ENCODE peak calls at places on chromosomes 16 and 17, in eight cellular contexts. One of them, this sample, is unnamed.

GRCh38 chr17:72422505-72423285 is 301.9 kb downstream of the SOX9 start:
- DNase-seq in uterus: no peak
- DNase-seq in CD8-positive, alpha-beta T cell: no peak
- DNase-seq in WERI-Rb-1: no peak
- DNase-seq in NCI-H460: peak
- DNase-seq in substantia nigra: no peak
- DNase-seq in activated naive CD4-positive, alpha-beta T cell: no peak
- DNase-seq in activated T-helper 9 cell treated with anti-CD3 and anti-CD28 coated beads, Interleukin-2, amount 50 U/mL, for 16 hours: no peak
- DNase-seq in this sample: peak

GRCh38 chr17:38943607-38944006 is 18.2 kb downstream of the LASP1NB start:
- DNase-seq in uterus: no peak
- DNase-seq in CD8-positive, alpha-beta T cell: no peak
- DNase-seq in WERI-Rb-1: no peak
- DNase-seq in NCI-H460: no peak
- DNase-seq in substantia nigra: no peak
- DNase-seq in activated naive CD4-positive, alpha-beta T cell: no peak
- DNase-seq in activated T-helper 9 cell treated with anti-CD3 and anti-CD28 coated beads, Interleukin-2, amount 50 U/mL, for 16 hours: no peak
- DNase-seq in this sample: no peak

GRCh38 chr17:55416000-55416399 is 5.6 kb downstream of the MMD start:
- DNase-seq in uterus: no peak
- DNase-seq in CD8-positive, alpha-beta T cell: no peak
- DNase-seq in WERI-Rb-1: no peak
- DNase-seq in NCI-H460: no peak
- DNase-seq in substantia nigra: no peak
- DNase-seq in activated naive CD4-positive, alpha-beta T cell: no peak
- DNase-seq in activated T-helper 9 cell treated with anti-CD3 and anti-CD28 coated beads, Interleukin-2, amount 50 U/mL, for 16 hours: no peak
- DNase-seq in this sample: no peak

GRCh38 chr17:43588664-43589435 is 42.7 kb upstream of the ETV4 start:
- DNase-seq in uterus: no peak
- DNase-seq in CD8-positive, alpha-beta T cell: no peak
- DNase-seq in WERI-Rb-1: no peak
- DNase-seq in NCI-H460: no peak
- DNase-seq in substantia nigra: no peak
- DNase-seq in activated naive CD4-positive, alpha-beta T cell: no peak
- DNase-seq in activated T-helper 9 cell treated with anti-CD3 and anti-CD28 coated beads, Interleukin-2, amount 50 U/mL, for 16 hours: no peak
- DNase-seq in this sample: no peak

GRCh38 chr17:12599185-12599920 is 66.3 kb upstream of the MYOCD start:
- DNase-seq in uterus: no peak
- DNase-seq in CD8-positive, alpha-beta T cell: no peak
- DNase-seq in WERI-Rb-1: no peak
- DNase-seq in NCI-H460: no peak
- DNase-seq in substantia nigra: no peak
- DNase-seq in activated naive CD4-positive, alpha-beta T cell: no peak
- DNase-seq in activated T-helper 9 cell treated with anti-CD3 and anti-CD28 coated beads, Interleukin-2, amount 50 U/mL, for 16 hours: no peak
- DNase-seq in this sample: no peak

GRCh38 chr16:8611886-8612595 is 9.5 kb upstream of the METTL22 start:
- DNase-seq in uterus: no peak
- DNase-seq in CD8-positive, alpha-beta T cell: no peak
- DNase-seq in WERI-Rb-1: no peak
- DNase-seq in NCI-H460: no peak
- DNase-seq in substantia nigra: no peak
- DNase-seq in activated naive CD4-positive, alpha-beta T cell: no peak
- DNase-seq in activated T-helper 9 cell treated with anti-CD3 and anti-CD28 coated beads, Interleukin-2, amount 50 U/mL, for 16 hours: no peak
- DNase-seq in this sample: no peak

GRCh38 chr16:51355195-51355594 is 204.1 kb upstream of the SALL1 start:
- DNase-seq in uterus: no peak
- DNase-seq in CD8-positive, alpha-beta T cell: no peak
- DNase-seq in WERI-Rb-1: no peak
- DNase-seq in NCI-H460: no peak
- DNase-seq in substantia nigra: no peak
- DNase-seq in activated naive CD4-positive, alpha-beta T cell: no peak
- DNase-seq in activated T-helper 9 cell treated with anti-CD3 and anti-CD28 coated beads, Interleukin-2, amount 50 U/mL, for 16 hours: no peak
- DNase-seq in this sample: no peak

GRCh38 chr16:88760424-88761142 is 24.4 kb downstream of the PIEZO1 start:
- DNase-seq in uterus: no peak
- DNase-seq in CD8-positive, alpha-beta T cell: no peak
- DNase-seq in WERI-Rb-1: no peak
- DNase-seq in NCI-H460: no peak
- DNase-seq in substantia nigra: no peak
- DNase-seq in activated naive CD4-positive, alpha-beta T cell: no peak
- DNase-seq in activated T-helper 9 cell treated with anti-CD3 and anti-CD28 coated beads, Interleukin-2, amount 50 U/mL, for 16 hours: no peak
- DNase-seq in this sample: no peak

GRCh38 chr16:63943568-63943967 is 1178.3 kb downstream of the CDH11 start:
- DNase-seq in uterus: no peak
- DNase-seq in CD8-positive, alpha-beta T cell: no peak
- DNase-seq in WERI-Rb-1: no peak
- DNase-seq in NCI-H460: no peak
- DNase-seq in substantia nigra: no peak
- DNase-seq in activated naive CD4-positive, alpha-beta T cell: no peak
- DNase-seq in activated T-helper 9 cell treated with anti-CD3 and anti-CD28 coated beads, Interleukin-2, amount 50 U/mL, for 16 hours: no peak
- DNase-seq in this sample: no peak

GRCh38 chr16:27880312-27880711 is 183.2 kb downstream of the GSG1L start:
- DNase-seq in uterus: no peak
- DNase-seq in CD8-positive, alpha-beta T cell: no peak
- DNase-seq in WERI-Rb-1: peak
- DNase-seq in NCI-H460: no peak
- DNase-seq in substantia nigra: no peak
- DNase-seq in activated naive CD4-positive, alpha-beta T cell: no peak
- DNase-seq in activated T-helper 9 cell treated with anti-CD3 and anti-CD28 coated beads, Interleukin-2, amount 50 U/mL, for 16 hours: no peak
- DNase-seq in this sample: no peak

GRCh38 chr17:78474631-78475146 is 96.2 kb downstream of the PGS1 start:
- DNase-seq in uterus: no peak
- DNase-seq in CD8-positive, alpha-beta T cell: peak
- DNase-seq in WERI-Rb-1: no peak
- DNase-seq in NCI-H460: no peak
- DNase-seq in substantia nigra: no peak
- DNase-seq in activated naive CD4-positive, alpha-beta T cell: no peak
- DNase-seq in activated T-helper 9 cell treated with anti-CD3 and anti-CD28 coated beads, Interleukin-2, amount 50 U/mL, for 16 hours: no peak
- DNase-seq in this sample: peak

GRCh38 chr17:76585048-76585648 is 512 bp downstream of the ST6GALNAC2 start:
- DNase-seq in uterus: no peak
- DNase-seq in CD8-positive, alpha-beta T cell: peak
- DNase-seq in WERI-Rb-1: no peak
- DNase-seq in NCI-H460: no peak
- DNase-seq in substantia nigra: no peak
- DNase-seq in activated naive CD4-positive, alpha-beta T cell: no peak
- DNase-seq in activated T-helper 9 cell treated with anti-CD3 and anti-CD28 coated beads, Interleukin-2, amount 50 U/mL, for 16 hours: no peak
- DNase-seq in this sample: peak

GRCh38 chr17:9644910-9645751 is at the start of gene USP43:
- DNase-seq in uterus: no peak
- DNase-seq in CD8-positive, alpha-beta T cell: peak
- DNase-seq in WERI-Rb-1: peak
- DNase-seq in NCI-H460: peak
- DNase-seq in substantia nigra: no peak
- DNase-seq in activated naive CD4-positive, alpha-beta T cell: no peak
- DNase-seq in activated T-helper 9 cell treated with anti-CD3 and anti-CD28 coated beads, Interleukin-2, amount 50 U/mL, for 16 hours: peak
- DNase-seq in this sample: peak

GRCh38 chr17:80931421-80932265 is 60.0 kb upstream of the CHMP6 start:
- DNase-seq in uterus: no peak
- DNase-seq in CD8-positive, alpha-beta T cell: no peak
- DNase-seq in WERI-Rb-1: no peak
- DNase-seq in NCI-H460: no peak
- DNase-seq in substantia nigra: no peak
- DNase-seq in activated naive CD4-positive, alpha-beta T cell: no peak
- DNase-seq in activated T-helper 9 cell treated with anti-CD3 and anti-CD28 coated beads, Interleukin-2, amount 50 U/mL, for 16 hours: no peak
- DNase-seq in this sample: no peak

GRCh38 chr17:18280766-18281165 is 20.3 kb downstream of the MIEF2 start:
- DNase-seq in uterus: no peak
- DNase-seq in CD8-positive, alpha-beta T cell: no peak
- DNase-seq in WERI-Rb-1: no peak
- DNase-seq in NCI-H460: no peak
- DNase-seq in substantia nigra: no peak
- DNase-seq in activated naive CD4-positive, alpha-beta T cell: no peak
- DNase-seq in activated T-helper 9 cell treated with anti-CD3 and anti-CD28 coated beads, Interleukin-2, amount 50 U/mL, for 16 hours: no peak
- DNase-seq in this sample: no peak

GRCh38 chr17:57138030-57138911 is 53.2 kb downstream of the AKAP1 start:
- DNase-seq in uterus: no peak
- DNase-seq in CD8-positive, alpha-beta T cell: no peak
- DNase-seq in WERI-Rb-1: no peak
- DNase-seq in NCI-H460: no peak
- DNase-seq in substantia nigra: no peak
- DNase-seq in activated naive CD4-positive, alpha-beta T cell: no peak
- DNase-seq in activated T-helper 9 cell treated with anti-CD3 and anti-CD28 coated beads, Interleukin-2, amount 50 U/mL, for 16 hours: no peak
- DNase-seq in this sample: no peak

GRCh38 chr16:83400234-83400633 is 407.5 kb upstream of the HSBP1 start:
- DNase-seq in uterus: no peak
- DNase-seq in CD8-positive, alpha-beta T cell: no peak
- DNase-seq in WERI-Rb-1: no peak
- DNase-seq in NCI-H460: no peak
- DNase-seq in substantia nigra: no peak
- DNase-seq in activated naive CD4-positive, alpha-beta T cell: no peak
- DNase-seq in activated T-helper 9 cell treated with anti-CD3 and anti-CD28 coated beads, Interleukin-2, amount 50 U/mL, for 16 hours: no peak
- DNase-seq in this sample: no peak

GRCh38 chr17:49315974-49316570 is 46.0 kb downstream of the ZNF652 start:
- DNase-seq in uterus: no peak
- DNase-seq in CD8-positive, alpha-beta T cell: no peak
- DNase-seq in WERI-Rb-1: no peak
- DNase-seq in NCI-H460: no peak
- DNase-seq in substantia nigra: no peak
- DNase-seq in activated naive CD4-positive, alpha-beta T cell: no peak
- DNase-seq in activated T-helper 9 cell treated with anti-CD3 and anti-CD28 coated beads, Interleukin-2, amount 50 U/mL, for 16 hours: no peak
- DNase-seq in this sample: no peak

GRCh38 chr17:13490906-13491502 is 110.7 kb downstream of the HS3ST3A1 start:
- DNase-seq in uterus: no peak
- DNase-seq in CD8-positive, alpha-beta T cell: no peak
- DNase-seq in WERI-Rb-1: no peak
- DNase-seq in NCI-H460: no peak
- DNase-seq in substantia nigra: no peak
- DNase-seq in activated naive CD4-positive, alpha-beta T cell: no peak
- DNase-seq in activated T-helper 9 cell treated with anti-CD3 and anti-CD28 coated beads, Interleukin-2, amount 50 U/mL, for 16 hours: no peak
- DNase-seq in this sample: no peak

GRCh38 chr16:58109881-58110280 is 19.3 kb downstream of the CFAP20 start:
- DNase-seq in uterus: no peak
- DNase-seq in CD8-positive, alpha-beta T cell: no peak
- DNase-seq in WERI-Rb-1: no peak
- DNase-seq in NCI-H460: no peak
- DNase-seq in substantia nigra: no peak
- DNase-seq in activated naive CD4-positive, alpha-beta T cell: no peak
- DNase-seq in activated T-helper 9 cell treated with anti-CD3 and anti-CD28 coated beads, Interleukin-2, amount 50 U/mL, for 16 hours: no peak
- DNase-seq in this sample: no peak

GRCh38 chr16:50234771-50235556 is 31.4 kb upstream of the ADCY7 start:
- DNase-seq in uterus: no peak
- DNase-seq in CD8-positive, alpha-beta T cell: no peak
- DNase-seq in WERI-Rb-1: no peak
- DNase-seq in NCI-H460: no peak
- DNase-seq in substantia nigra: no peak
- DNase-seq in activated naive CD4-positive, alpha-beta T cell: no peak
- DNase-seq in activated T-helper 9 cell treated with anti-CD3 and anti-CD28 coated beads, Interleukin-2, amount 50 U/mL, for 16 hours: no peak
- DNase-seq in this sample: no peak

GRCh38 chr17:34533811-34534527 is 45.4 kb upstream of the TMEM132E start:
- DNase-seq in uterus: no peak
- DNase-seq in CD8-positive, alpha-beta T cell: no peak
- DNase-seq in WERI-Rb-1: no peak
- DNase-seq in NCI-H460: no peak
- DNase-seq in substantia nigra: no peak
- DNase-seq in activated naive CD4-positive, alpha-beta T cell: no peak
- DNase-seq in activated T-helper 9 cell treated with anti-CD3 and anti-CD28 coated beads, Interleukin-2, amount 50 U/mL, for 16 hours: no peak
- DNase-seq in this sample: no peak

GRCh38 chr16:2514333-2515179 is 804 bp downstream of the ATP6V0C start:
- DNase-seq in uterus: no peak
- DNase-seq in CD8-positive, alpha-beta T cell: no peak
- DNase-seq in WERI-Rb-1: no peak
- DNase-seq in NCI-H460: no peak
- DNase-seq in substantia nigra: no peak
- DNase-seq in activated naive CD4-positive, alpha-beta T cell: no peak
- DNase-seq in activated T-helper 9 cell treated with anti-CD3 and anti-CD28 coated beads, Interleukin-2, amount 50 U/mL, for 16 hours: peak
- DNase-seq in this sample: no peak

GRCh38 chr17:20059728-20060188 is 50.6 kb downstream of the SPECC1 start:
- DNase-seq in uterus: no peak
- DNase-seq in CD8-positive, alpha-beta T cell: no peak
- DNase-seq in WERI-Rb-1: no peak
- DNase-seq in NCI-H460: peak
- DNase-seq in substantia nigra: no peak
- DNase-seq in activated naive CD4-positive, alpha-beta T cell: no peak
- DNase-seq in activated T-helper 9 cell treated with anti-CD3 and anti-CD28 coated beads, Interleukin-2, amount 50 U/mL, for 16 hours: no peak
- DNase-seq in this sample: peak

GRCh38 chr16:1215574-1216295 is 9.3 kb downstream of the TPSG1 start:
- DNase-seq in uterus: no peak
- DNase-seq in CD8-positive, alpha-beta T cell: no peak
- DNase-seq in WERI-Rb-1: peak
- DNase-seq in NCI-H460: no peak
- DNase-seq in substantia nigra: no peak
- DNase-seq in activated naive CD4-positive, alpha-beta T cell: no peak
- DNase-seq in activated T-helper 9 cell treated with anti-CD3 and anti-CD28 coated beads, Interleukin-2, amount 50 U/mL, for 16 hours: no peak
- DNase-seq in this sample: no peak

GRCh38 chr16:1972490-1972877 is 631 bp downstream of the TBL3 start:
- DNase-seq in uterus: no peak
- DNase-seq in CD8-positive, alpha-beta T cell: no peak
- DNase-seq in WERI-Rb-1: no peak
- DNase-seq in NCI-H460: no peak
- DNase-seq in substantia nigra: no peak
- DNase-seq in activated naive CD4-positive, alpha-beta T cell: no peak
- DNase-seq in activated T-helper 9 cell treated with anti-CD3 and anti-CD28 coated beads, Interleukin-2, amount 50 U/mL, for 16 hours: no peak
- DNase-seq in this sample: no peak

GRCh38 chr17:42456223-42457106 is 2.2 kb upstream of the ATP6V0A1 start:
- DNase-seq in uterus: no peak
- DNase-seq in CD8-positive, alpha-beta T cell: peak
- DNase-seq in WERI-Rb-1: no peak
- DNase-seq in NCI-H460: no peak
- DNase-seq in substantia nigra: peak
- DNase-seq in activated naive CD4-positive, alpha-beta T cell: no peak
- DNase-seq in activated T-helper 9 cell treated with anti-CD3 and anti-CD28 coated beads, Interleukin-2, amount 50 U/mL, for 16 hours: no peak
- DNase-seq in this sample: peak

GRCh38 chr16:48384305-48384981 is 770 bp downstream of the SIAH1 start:
- DNase-seq in uterus: peak
- DNase-seq in CD8-positive, alpha-beta T cell: peak
- DNase-seq in WERI-Rb-1: peak
- DNase-seq in NCI-H460: no peak
- DNase-seq in substantia nigra: peak
- DNase-seq in activated naive CD4-positive, alpha-beta T cell: no peak
- DNase-seq in activated T-helper 9 cell treated with anti-CD3 and anti-CD28 coated beads, Interleukin-2, amount 50 U/mL, for 16 hours: peak
- DNase-seq in this sample: peak

GRCh38 chr16:89325861-89326471 is 108.5 kb downstream of the ZNF778 start:
- DNase-seq in uterus: peak
- DNase-seq in CD8-positive, alpha-beta T cell: no peak
- DNase-seq in WERI-Rb-1: no peak
- DNase-seq in NCI-H460: peak
- DNase-seq in substantia nigra: peak
- DNase-seq in activated naive CD4-positive, alpha-beta T cell: no peak
- DNase-seq in activated T-helper 9 cell treated with anti-CD3 and anti-CD28 coated beads, Interleukin-2, amount 50 U/mL, for 16 hours: no peak
- DNase-seq in this sample: peak

GRCh38 chr17:17484451-17484899 is 7.7 kb downstream of the MED9 start:
- DNase-seq in uterus: no peak
- DNase-seq in CD8-positive, alpha-beta T cell: no peak
- DNase-seq in WERI-Rb-1: no peak
- DNase-seq in NCI-H460: no peak
- DNase-seq in substantia nigra: no peak
- DNase-seq in activated naive CD4-positive, alpha-beta T cell: no peak
- DNase-seq in activated T-helper 9 cell treated with anti-CD3 and anti-CD28 coated beads, Interleukin-2, amount 50 U/mL, for 16 hours: no peak
- DNase-seq in this sample: no peak

GRCh38 chr16:66809765-66810164 is 8.4 kb upstream of the TERB1 start:
- DNase-seq in uterus: no peak
- DNase-seq in CD8-positive, alpha-beta T cell: no peak
- DNase-seq in WERI-Rb-1: no peak
- DNase-seq in NCI-H460: no peak
- DNase-seq in substantia nigra: no peak
- DNase-seq in activated naive CD4-positive, alpha-beta T cell: no peak
- DNase-seq in activated T-helper 9 cell treated with anti-CD3 and anti-CD28 coated beads, Interleukin-2, amount 50 U/mL, for 16 hours: no peak
- DNase-seq in this sample: no peak

GRCh38 chr17:43658890-43659289 is 2.8 kb downstream of the MEOX1 start:
- DNase-seq in uterus: no peak
- DNase-seq in CD8-positive, alpha-beta T cell: no peak
- DNase-seq in WERI-Rb-1: no peak
- DNase-seq in NCI-H460: no peak
- DNase-seq in substantia nigra: peak
- DNase-seq in activated naive CD4-positive, alpha-beta T cell: no peak
- DNase-seq in activated T-helper 9 cell treated with anti-CD3 and anti-CD28 coated beads, Interleukin-2, amount 50 U/mL, for 16 hours: no peak
- DNase-seq in this sample: no peak

This sample was measured in GM10248.